ENCODE peak calls at places on chromosomes 5 and 9, in four cellular contexts. One of them, this sample, is unnamed.

GRCh38 chr9:118271936-118272335 is 567.7 kb downstream of the TLR4 start:
- DNase-seq in IMR-90: no peak
- DNase-seq in H9: no peak
- DNase-seq in H1: no peak
- DNase-seq in this sample: no peak

GRCh38 chr5:172420215-172420934 is 34.0 kb downstream of the SH3PXD2B start:
- DNase-seq in IMR-90: peak; percentile 94
- DNase-seq in H9: peak; percentile 70
- DNase-seq in H1: peak; percentile 59
- DNase-seq in this sample: peak; percentile 83

GRCh38 chr5:3217114-3217513 is 378.5 kb upstream of the IRX1 start:
- DNase-seq in IMR-90: no peak
- DNase-seq in H9: no peak
- DNase-seq in H1: peak; percentile 34
- DNase-seq in this sample: no peak

GRCh38 chr9:136550439-136551085 is 4.7 kb upstream of the NOTCH1 start:
- DNase-seq in IMR-90: no peak
- DNase-seq in H9: peak; percentile 78
- DNase-seq in H1: no peak
- DNase-seq in this sample: no peak

GRCh38 chr9:78235296-78235770 is 542 bp upstream of the CEP78 start:
- DNase-seq in IMR-90: peak; percentile 20
- DNase-seq in H9: no peak
- DNase-seq in H1: no peak
- DNase-seq in this sample: no peak

GRCh38 chr5:89686081-89686765 is 723.3 kb downstream of the CETN3 start:
- DNase-seq in IMR-90: no peak
- DNase-seq in H9: no peak
- DNase-seq in H1: no peak
- DNase-seq in this sample: peak; percentile 22

GRCh38 chr5:56581426-56581825 is 233.9 kb upstream of the MAP3K1 start:
- DNase-seq in IMR-90: no peak
- DNase-seq in H9: no peak
- DNase-seq in H1: no peak
- DNase-seq in this sample: no peak

GRCh38 chr5:180098526-180098925 is 27.0 kb upstream of the RNF130 start:
- DNase-seq in IMR-90: no peak
- DNase-seq in H9: no peak
- DNase-seq in H1: no peak
- DNase-seq in this sample: no peak

GRCh38 chr9:135508211-135508820 is 7.8 kb downstream of the MRPS2 start:
- DNase-seq in IMR-90: no peak
- DNase-seq in H9: peak; percentile 23
- DNase-seq in H1: no peak
- DNase-seq in this sample: no peak

GRCh38 chr9:94553029-94553938 is 1.6 kb upstream of the PCAT7 start:
- DNase-seq in IMR-90: no peak
- DNase-seq in H9: peak; percentile 64
- DNase-seq in H1: no peak
- DNase-seq in this sample: peak; percentile 75

GRCh38 chr9:127455299-127455992 is 4.1 kb downstream of the LRSAM1 start:
- DNase-seq in IMR-90: no peak
- DNase-seq in H9: peak; percentile 38
- DNase-seq in H1: no peak
- DNase-seq in this sample: no peak

GRCh38 chr5:173278172-173278571 is 43.2 kb upstream of the NKX2-5 start:
- DNase-seq in IMR-90: no peak
- DNase-seq in H9: no peak
- DNase-seq in H1: no peak
- DNase-seq in this sample: no peak

GRCh38 chr9:15349892-15350761 is 43.1 kb upstream of the TTC39B start:
- DNase-seq in IMR-90: peak; percentile 18
- DNase-seq in H9: no peak
- DNase-seq in H1: no peak
- DNase-seq in this sample: no peak

GRCh38 chr5:52787600-52788504 is at the start of the genes ITGA1 and PELO:
- DNase-seq in IMR-90: peak; percentile 81
- DNase-seq in H9: peak; percentile 84
- DNase-seq in H1: peak; percentile 85
- DNase-seq in this sample: peak; percentile 94

GRCh38 chr5:139640432-139641115 is 7.6 kb upstream of the CXXC5 start:
- DNase-seq in IMR-90: no peak
- DNase-seq in H9: peak; percentile 45
- DNase-seq in H1: peak; percentile 58
- DNase-seq in this sample: no peak

GRCh38 chr5:125536095-125536494 is 789.7 kb upstream of the ZNF608 start:
- DNase-seq in IMR-90: no peak
- DNase-seq in H9: no peak
- DNase-seq in H1: no peak
- DNase-seq in this sample: no peak

GRCh38 chr5:177303925-177304391 is 359 bp downstream of the PRELID1 start:
- DNase-seq in IMR-90: no peak
- DNase-seq in H9: no peak
- DNase-seq in H1: no peak
- DNase-seq in this sample: no peak

GRCh38 chr9:121634800-121635261 is 16.6 kb upstream of the DAB2IP start:
- DNase-seq in IMR-90: peak; percentile 13
- DNase-seq in H9: peak; percentile 76
- DNase-seq in H1: peak; percentile 80
- DNase-seq in this sample: peak; percentile 72

GRCh38 chr5:1255081-1255561 is 29.9 kb downstream of the SLC6A18 start:
- DNase-seq in IMR-90: no peak
- DNase-seq in H9: no peak
- DNase-seq in H1: no peak
- DNase-seq in this sample: no peak

GRCh38 chr5:155402927-155403645 is 389.5 kb downstream of the KIF4B start:
- DNase-seq in IMR-90: no peak
- DNase-seq in H9: no peak
- DNase-seq in H1: no peak
- DNase-seq in this sample: peak; percentile 36

GRCh38 chr9:12680341-12680740 is 12.8 kb upstream of the TYRP1 start:
- DNase-seq in IMR-90: peak; percentile 55
- DNase-seq in H9: no peak
- DNase-seq in H1: no peak
- DNase-seq in this sample: peak; percentile 74

GRCh38 chr9:34387239-34387638 is 10.5 kb upstream of the MYORG start:
- DNase-seq in IMR-90: no peak
- DNase-seq in H9: peak; percentile 14
- DNase-seq in H1: no peak
- DNase-seq in this sample: no peak

GRCh38 chr9:128416014-128416413 is 4.6 kb upstream of the CERCAM start:
- DNase-seq in IMR-90: no peak
- DNase-seq in H9: no peak
- DNase-seq in H1: no peak
- DNase-seq in this sample: peak; percentile 51

GRCh38 chr9:121322037-121322736 is 47.9 kb downstream of the STOM start:
- DNase-seq in IMR-90: peak; percentile 98
- DNase-seq in H9: no peak
- DNase-seq in H1: no peak
- DNase-seq in this sample: no peak

GRCh38 chr5:83827111-83827541 is 106.5 kb upstream of the HAPLN1 start:
- DNase-seq in IMR-90: peak; percentile 46
- DNase-seq in H9: no peak
- DNase-seq in H1: no peak
- DNase-seq in this sample: no peak

GRCh38 chr5:172901012-172901780 is 58.0 kb upstream of the RPL26L1 start:
- DNase-seq in IMR-90: peak; percentile 98
- DNase-seq in H9: no peak
- DNase-seq in H1: no peak
- DNase-seq in this sample: peak; percentile 80

GRCh38 chr9:1052119-1052907 is 2.2 kb downstream of the DMRT2 start:
- DNase-seq in IMR-90: no peak
- DNase-seq in H9: no peak
- DNase-seq in H1: no peak
- DNase-seq in this sample: no peak

GRCh38 chr9:114664181-114664580 is 6.6 kb upstream of the TEX53 start:
- DNase-seq in IMR-90: no peak
- DNase-seq in H9: no peak
- DNase-seq in H1: no peak
- DNase-seq in this sample: no peak

GRCh38 chr5:122153774-122154173 is 24.4 kb downstream of the ZNF474 start:
- DNase-seq in IMR-90: peak; percentile 26
- DNase-seq in H9: no peak
- DNase-seq in H1: no peak
- DNase-seq in this sample: peak; percentile 32

GRCh38 chr9:22265038-22265437 is 181.6 kb upstream of the DMRTA1 start:
- DNase-seq in IMR-90: no peak
- DNase-seq in H9: no peak
- DNase-seq in H1: no peak
- DNase-seq in this sample: no peak

GRCh38 chr9:121317737-121318630 is 50.0 kb downstream of the GSN start:
- DNase-seq in IMR-90: no peak
- DNase-seq in H9: no peak
- DNase-seq in H1: no peak
- DNase-seq in this sample: no peak

GRCh38 chr9:31608413-31608812 is 776.0 kb upstream of the ACO1 start:
- DNase-seq in IMR-90: no peak
- DNase-seq in H9: no peak
- DNase-seq in H1: no peak
- DNase-seq in this sample: no peak

GRCh38 chr9:85427749-85428148 is 314.0 kb downstream of the AGTPBP1 start:
- DNase-seq in IMR-90: no peak
- DNase-seq in H9: no peak
- DNase-seq in H1: no peak
- DNase-seq in this sample: no peak

GRCh38 chr9:104633976-104634520 is 16.0 kb upstream of the OR13C9 start:
- DNase-seq in IMR-90: no peak
- DNase-seq in H9: no peak
- DNase-seq in H1: no peak
- DNase-seq in this sample: no peak

GRCh38 chr5:100539519-100539918 is 4.3 kb downstream of the FAM174A start:
- DNase-seq in IMR-90: no peak
- DNase-seq in H9: no peak
- DNase-seq in H1: no peak
- DNase-seq in this sample: no peak

GRCh38 chr9:131516930-131517329 is 14.1 kb downstream of the UCK1 start:
- DNase-seq in IMR-90: no peak
- DNase-seq in H9: no peak
- DNase-seq in H1: no peak
- DNase-seq in this sample: no peak

GRCh38 chr9:109751253-109751652 is 28.7 kb upstream of the PALM2AKAP2 start:
- DNase-seq in IMR-90: peak; percentile 82
- DNase-seq in H9: no peak
- DNase-seq in H1: no peak
- DNase-seq in this sample: no peak

GRCh38 chr5:143404416-143405062 is 1.1 kb upstream of the NR3C1 start:
- DNase-seq in IMR-90: peak; percentile 93
- DNase-seq in H9: peak; percentile 70
- DNase-seq in H1: peak; percentile 70
- DNase-seq in this sample: peak; percentile 87

GRCh38 chr5:135706893-135707292 is 127.6 kb upstream of the SLC25A48 start:
- DNase-seq in IMR-90: no peak
- DNase-seq in H9: peak; percentile 10
- DNase-seq in H1: no peak
- DNase-seq in this sample: no peak

GRCh38 chr5:135705941-135706340 is 127.2 kb upstream of the CXCL14 start:
- DNase-seq in IMR-90: no peak
- DNase-seq in H9: peak; percentile 14
- DNase-seq in H1: no peak
- DNase-seq in this sample: no peak

GRCh38 chr5:135705230-135705631 is 126.4 kb upstream of the CXCL14 start:
- DNase-seq in IMR-90: peak; percentile 2
- DNase-seq in H9: no peak
- DNase-seq in H1: no peak
- DNase-seq in this sample: no peak

GRCh38 chr5:135707302-135707701 is 127.2 kb upstream of the SLC25A48 start:
- DNase-seq in IMR-90: no peak
- DNase-seq in H9: peak; percentile 10
- DNase-seq in H1: no peak
- DNase-seq in this sample: no peak

GRCh38 chr5:135706474-135706873 is 127.7 kb upstream of the CXCL14 start:
- DNase-seq in IMR-90: no peak
- DNase-seq in H9: no peak
- DNase-seq in H1: no peak
- DNase-seq in this sample: no peak
- H3K56ac ChIP-seq in IMR-90: no peak overlapping the region
- H3K56ac ChIP-seq in H9: no peak overlapping the region
- H3K56ac ChIP-seq in H1: no peak overlapping the region
- H3K56ac ChIP-seq in this sample: no peak overlapping the region

GRCh38 chr5:132225165-132226032 is 2.3 kb downstream of the P4HA2 start:
- DNase-seq in IMR-90: peak; percentile 79
- DNase-seq in H9: peak; percentile 17
- DNase-seq in H1: no peak
- DNase-seq in this sample: no peak
- H4K8ac ChIP-seq in IMR-90: peak overlapping the region; percentile 5
- H4K8ac ChIP-seq in H9: no peak overlapping the region
- H4K8ac ChIP-seq in H1: no peak overlapping the region
- H4K8ac ChIP-seq in this sample: no peak overlapping the region

GRCh38 chr9:87713990-87714335 is 12.0 kb upstream of the CTSL start:
- DNase-seq in IMR-90: no peak
- DNase-seq in H9: no peak
- DNase-seq in H1: no peak
- DNase-seq in this sample: no peak

GRCh38 chr9:87718231-87718630 is 7.7 kb upstream of the CTSL start:
- DNase-seq in IMR-90: no peak
- DNase-seq in H9: no peak
- DNase-seq in H1: no peak
- DNase-seq in this sample: no peak

GRCh38 chr9:87713278-87713989 is 12.5 kb upstream of the CTSL start:
- DNase-seq in IMR-90: peak; percentile 99
- DNase-seq in H9: no peak
- DNase-seq in H1: no peak
- DNase-seq in this sample: peak; percentile 66

GRCh38 chr9:87714819-87715218 is 11.1 kb upstream of the CTSL start:
- DNase-seq in IMR-90: peak; percentile 90
- DNase-seq in H9: no peak
- DNase-seq in H1: no peak
- DNase-seq in this sample: no peak

DNA sequence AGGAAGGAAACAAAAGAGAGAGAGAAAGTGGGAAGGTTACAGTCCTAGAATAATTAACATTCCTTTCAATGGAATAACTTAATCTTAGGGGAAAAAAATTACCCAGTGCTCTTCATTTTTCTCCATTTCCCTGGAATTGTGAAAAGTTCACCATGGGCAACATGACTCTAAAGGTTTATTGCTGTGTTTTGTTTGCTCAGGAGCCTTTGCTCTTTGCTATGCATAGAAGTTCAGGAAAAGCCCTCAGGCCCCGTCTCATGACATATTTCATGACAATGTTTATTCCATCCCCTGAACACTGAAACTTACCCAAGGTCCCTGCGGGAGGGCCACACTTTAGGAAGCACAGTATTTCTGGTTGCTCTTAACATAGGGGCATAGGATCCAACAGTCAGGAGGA is 9.8 kb upstream of the CTSL start:
- DNase-seq in IMR-90: no peak
- DNase-seq in H9: no peak
- DNase-seq in H1: no peak
- DNase-seq in this sample: no peak
- H3K56ac ChIP-seq in IMR-90: no peak overlapping the region
- H3K56ac ChIP-seq in H9: no peak overlapping the region
- H3K56ac ChIP-seq in H1: no peak overlapping the region
- H3K56ac ChIP-seq in this sample: no peak overlapping the region

GRCh38 chr5:9617191-9617590 is 13.0 kb downstream of the TAS2R1 start:
- DNase-seq in IMR-90: no peak
- DNase-seq in H9: no peak
- DNase-seq in H1: no peak
- DNase-seq in this sample: peak; percentile 87
- H4K8ac ChIP-seq in IMR-90: no peak overlapping the region
- H4K8ac ChIP-seq in H9: no peak overlapping the region
- H4K8ac ChIP-seq in H1: no peak overlapping the region
- H4K8ac ChIP-seq in this sample: no peak overlapping the region